ENCODE peak calls at places on chromosomes 2 and 18, in eight cellular contexts. C is IMR-90, H is MM.1S, S is mammary epithelial cell, J is HCT116, T is H9, L is Karpas-422, E is fibroblast of lung. V is an unnamed sample.

GRCh38 chr2:206642075-206643025 is at the start of gene FAM237A:
- DNase-seq in C (peak; percentile 57), H (peak; percentile 25), S (peak; percentile 44), J (peak; percentile 4), T (peak; percentile 61), L (peak; percentile 46), E (peak; percentile 73), V (peak; percentile 89)

GRCh38 chr2:108548221-108549003 is 14.1 kb downstream of the LIMS1 start:
- DNase-seq in C (peak; percentile 82), H (no peak), S (no peak), J (no peak), T (no peak), L (peak; percentile 23), E (peak; percentile 57), V (no peak)

GRCh38 chr2:113962692-113963480 is 73.0 kb downstream of the ACTR3 start:
- DNase-seq in C (peak; percentile 87), H (no peak), S (peak; percentile 39), J (no peak), T (no peak), L (no peak), E (peak; percentile 81), V (no peak)

GRCh38 chr2:191976436-191976835 is 129.5 kb upstream of the CAVIN2 start:
- DNase-seq in C (peak; percentile 75), H (no peak), S (no peak), J (no peak), T (no peak), L (no peak), E (peak; percentile 62), V (no peak)

GRCh38 chr18:78408623-78409022 is 571.0 kb upstream of the SALL3 start:
- DNase-seq in C (no peak), H (no peak), S (no peak), J (no peak), T (no peak), L (no peak), E (no peak), V (no peak)

GRCh38 chr2:241931084-241931975 is 61.8 kb downstream of the RTP5 start:
- DNase-seq in C (no peak), H (no peak), S (no peak), J (no peak), T (peak; percentile 23), L (no peak), E (no peak), V (no peak)

GRCh38 chr2:18455256-18455862 is 105.1 kb downstream of the RDH14 start:
- DNase-seq in C (peak; percentile 89), H (no peak), S (peak; percentile 5), J (no peak), T (peak; percentile 49), L (peak; percentile 43), E (peak; percentile 84), V (peak; percentile 37)

GRCh38 chr18:34862561-34862960 is 152.5 kb downstream of the DTNA start:
- DNase-seq in C (no peak), H (no peak), S (no peak), J (no peak), T (no peak), L (no peak), E (no peak), V (no peak)

GRCh38 chr2:46072146-46072820 is 224.9 kb upstream of the EPAS1 start:
- DNase-seq in C (peak; percentile 84), H (no peak), S (no peak), J (no peak), T (no peak), L (no peak), E (peak; percentile 52), V (no peak)

GRCh38 chr2:160328748-160329147 is 128.7 kb upstream of the ITGB6 start:
- DNase-seq in C (no peak), H (no peak), S (no peak), J (no peak), T (no peak), L (no peak), E (peak; percentile 43), V (no peak)

GRCh38 chr2:63060079-63060482 is 9.5 kb downstream of the OTX1 start:
- DNase-seq in C (no peak), H (no peak), S (no peak), J (no peak), T (no peak), L (no peak), E (peak; percentile 49), V (peak; percentile 35)

DNA sequence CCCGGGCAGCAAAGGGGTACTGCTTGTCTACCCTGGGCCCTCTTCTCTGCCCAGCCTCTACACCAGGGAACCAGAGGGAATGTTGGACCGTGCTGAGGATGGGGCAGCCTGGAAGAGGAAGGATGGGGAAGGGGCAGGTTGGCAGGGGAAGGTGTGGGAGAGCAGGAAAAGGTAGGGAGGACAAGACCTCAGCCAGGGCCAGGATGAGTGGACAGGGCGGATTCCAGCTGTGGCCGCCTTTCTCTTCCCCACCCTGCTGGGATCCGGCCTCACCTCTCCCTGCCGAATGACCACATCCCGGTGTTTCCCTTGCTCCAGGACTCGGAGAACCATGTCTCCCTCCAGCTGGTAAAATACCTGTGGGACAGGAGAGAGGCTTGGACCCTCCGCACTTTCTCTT is 8.9 kb downstream of the HAAO start:
- DNase-seq in C (no peak), H (no peak), S (no peak), J (no peak), T (no peak), L (no peak), E (no peak), V (no peak)
- H3K4me2 ChIP-seq in C (no peak overlapping the region), H (no peak overlapping the region), S (no peak overlapping the region), J (no peak overlapping the region), T (no peak overlapping the region), L (no peak overlapping the region), E (no peak overlapping the region), V (no peak overlapping the region)

DNA sequence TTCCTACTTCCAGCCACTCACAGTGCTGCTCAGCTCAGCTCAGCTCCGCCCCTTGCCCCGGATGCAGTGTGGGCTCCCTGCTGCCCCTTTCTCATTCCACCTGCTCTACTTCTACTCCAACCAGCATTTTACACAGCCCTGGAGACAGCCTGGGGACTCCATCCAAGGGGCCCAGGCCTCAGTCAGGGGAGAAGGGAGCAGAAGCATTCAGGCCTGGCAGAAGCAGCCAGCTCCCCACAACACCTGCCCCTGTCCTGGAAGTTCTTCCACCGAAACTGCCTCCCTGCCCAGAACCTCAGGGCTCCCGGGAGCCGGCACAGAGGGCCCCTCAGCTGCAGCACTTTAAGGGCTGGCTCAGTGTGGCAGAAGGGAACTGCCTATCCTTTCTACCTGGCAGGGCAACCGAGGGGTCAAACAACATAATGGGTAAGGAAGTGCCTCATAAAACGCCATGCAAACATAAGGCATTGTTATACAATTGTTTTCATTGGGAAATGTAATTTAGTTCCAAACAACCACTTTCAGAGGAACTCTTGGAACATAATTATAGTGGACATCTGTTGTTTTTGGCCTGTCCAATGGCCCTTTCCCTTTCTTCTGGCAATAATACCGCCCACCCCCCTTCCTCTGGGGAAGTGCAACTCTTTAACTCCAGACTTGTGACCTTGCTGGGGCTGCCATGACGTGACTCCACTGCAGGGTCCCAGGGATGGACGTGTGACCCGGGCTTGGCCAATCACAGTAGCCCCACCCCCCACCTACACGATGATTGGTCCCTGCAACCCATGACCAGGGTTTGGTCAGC is 102.4 kb downstream of the LIPG start:
- DNase-seq in C (no peak), H (no peak), S (no peak), J (no peak), T (peak; percentile 65), L (no peak), E (no peak), V (no peak)
- H2AFZ ChIP-seq in C (peak overlapping the region; percentile 25), H (peak overlapping the region; percentile 32), S (no peak overlapping the region), J (no peak overlapping the region), T (no peak overlapping the region), L (no peak overlapping the region), E (no peak overlapping the region), V (peak overlapping the region; percentile 79)

GRCh38 chr2:60105868-60106267 is 447.6 kb downstream of the BCL11A start:
- DNase-seq in C (no peak), H (no peak), S (no peak), J (no peak), T (no peak), L (no peak), E (no peak), V (no peak)

GRCh38 chr2:60106836-60107529 is 446.5 kb downstream of the BCL11A start:
- DNase-seq in C (no peak), H (no peak), S (no peak), J (no peak), T (no peak), L (no peak), E (no peak), V (no peak)

GRCh38 chr2:60109744-60110143 is 443.7 kb downstream of the BCL11A start:
- DNase-seq in C (no peak), H (no peak), S (no peak), J (no peak), T (no peak), L (no peak), E (no peak), V (no peak)

GRCh38 chr2:60100034-60100433 is 453.4 kb downstream of the BCL11A start:
- DNase-seq in C (no peak), H (no peak), S (no peak), J (no peak), T (no peak), L (no peak), E (no peak), V (no peak)

DNA sequence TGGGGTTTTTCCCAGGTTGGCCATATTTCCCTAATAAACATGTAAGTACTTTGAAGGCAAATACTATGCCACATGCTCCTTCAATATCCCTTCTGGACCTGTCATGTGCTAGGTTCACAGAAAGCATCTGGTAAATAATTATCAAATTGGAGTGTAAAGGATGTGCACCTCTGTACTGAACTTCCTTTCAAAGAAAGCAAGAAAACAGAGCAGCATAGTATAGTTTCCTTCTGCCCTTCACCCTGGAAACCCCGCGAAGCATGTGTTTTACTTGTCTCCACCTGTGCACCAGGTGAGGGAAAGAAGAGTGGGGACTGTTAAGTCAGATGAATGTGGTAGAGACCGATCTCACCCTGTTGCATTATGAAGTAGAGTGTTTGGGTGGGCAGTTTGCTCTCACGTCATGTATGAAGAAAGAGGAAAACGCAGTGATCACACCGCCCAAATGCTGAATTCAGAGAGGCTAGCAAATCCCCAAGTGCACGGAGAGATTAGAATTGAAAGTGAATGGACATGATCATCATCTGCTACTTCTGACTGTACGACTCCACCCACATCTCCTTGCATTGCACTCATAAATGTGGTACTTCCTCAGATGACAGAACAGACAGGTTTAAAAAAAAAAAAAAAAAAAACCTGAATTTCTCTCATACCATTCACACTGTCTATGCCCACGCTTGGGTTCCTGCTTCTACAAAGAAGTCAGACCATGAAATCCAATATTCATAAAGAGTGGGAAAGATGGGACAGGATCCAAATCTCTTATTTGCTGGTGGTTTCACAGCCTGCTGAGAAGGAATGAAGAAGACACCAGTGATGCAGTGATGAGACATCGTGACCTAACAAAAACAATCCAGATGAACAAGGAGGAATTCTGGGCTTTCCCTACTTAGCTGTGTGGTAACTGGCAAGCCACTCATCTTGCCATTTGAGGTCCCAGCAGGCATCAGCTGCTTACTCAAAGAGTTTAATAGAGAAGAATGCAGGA is 448.6 kb downstream of the BCL11A start:
- DNase-seq in C (no peak), H (no peak), S (peak; percentile 21), J (no peak), T (no peak), L (no peak), E (no peak), V (no peak)
- H3K9ac ChIP-seq in C (no peak overlapping the region), H (no peak overlapping the region), S (no peak overlapping the region), J (no peak overlapping the region), T (no peak overlapping the region), L (no peak overlapping the region), E (no peak overlapping the region), V (no peak overlapping the region)

DNA sequence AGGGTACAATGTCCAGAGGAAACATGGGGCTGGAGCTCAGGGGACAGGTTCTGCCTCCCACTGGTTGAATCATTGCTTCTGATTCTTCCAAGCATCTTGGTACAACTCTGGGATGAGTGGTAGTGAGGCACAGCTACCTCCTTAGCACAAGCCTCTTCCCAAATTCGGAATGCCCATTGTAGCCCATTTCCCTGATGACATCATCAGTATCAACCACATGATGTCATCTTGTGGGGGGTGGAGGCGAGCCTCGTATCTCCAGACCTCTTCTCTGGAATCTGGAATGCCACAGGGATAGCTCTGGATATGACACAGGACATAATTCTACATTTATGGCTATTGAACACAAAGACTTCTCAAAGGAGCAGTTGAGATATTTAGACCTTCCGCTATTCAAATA is 715.2 kb downstream of the RNF144A start:
- DNase-seq in C (no peak), H (no peak), S (no peak), J (no peak), T (no peak), L (no peak), E (no peak), V (no peak)
- H3K4me2 ChIP-seq in C (no peak overlapping the region), H (no peak overlapping the region), S (no peak overlapping the region), J (no peak overlapping the region), T (no peak overlapping the region), L (no peak overlapping the region), E (no peak overlapping the region), V (no peak overlapping the region)

V was measured in neural progenitor cell.